ENCODE peak calls at places on chromosomes 4 and X, in ten cellular contexts. H is IMR-90, C is gastrocnemius medialis, O is adrenal gland, L is lower leg skin, G is spleen, B is vagina, Q is breast epithelium, X is ovary, N is sigmoid colon. W is an unnamed sample.

GRCh38 chr4:41145571-41146078 is 68.7 kb downstream of the APBB2 start:
- DNase-seq in H (peak; percentile 45), C (no peak), O (no peak), L (no peak), G (no peak), B (no peak), Q (no peak), X (no peak), N (no peak), W (no peak)

GRCh38 chr4:183505556-183506388 is 914 bp downstream of the ING2 start:
- DNase-seq in H (peak; percentile 84), C (peak; percentile 73), O (peak; percentile 93), L (peak; percentile 85), G (peak; percentile 97), B (peak; percentile 91), Q (peak; percentile 79), X (peak; percentile 87), N (peak; percentile 93), W (peak; percentile 90)

GRCh38 chrX:131763674-131764073 is 219.8 kb downstream of the OR13H1 start:
- DNase-seq in H (peak; percentile 85), C (no peak), O (peak; percentile 87), L (no peak), G (peak; percentile 79), B (peak; percentile 90), Q (peak; percentile 91), X (peak; percentile 81), N (peak; percentile 94), W (no peak)

GRCh38 chr4:133081246-133081645 is 67.8 kb upstream of the PCDH10 start:
- DNase-seq in H (no peak), C (no peak), O (no peak), L (no peak), G (no peak), B (no peak), Q (no peak), X (no peak), N (no peak), W (no peak)

GRCh38 chrX:122094611-122095010 is 1047.2 kb downstream of the GLUD2 start:
- DNase-seq in H (no peak), C (no peak), O (no peak), L (no peak), G (no peak), B (no peak), Q (no peak), X (no peak), N (no peak), W (no peak)

GRCh38 chr4:173405840-173406606 is 7.1 kb upstream of the SCRG1 start:
- DNase-seq in H (no peak), C (no peak), O (no peak), L (no peak), G (no peak), B (no peak), Q (no peak), X (no peak), N (no peak), W (no peak)

GRCh38 chr4:24967346-24967745 is 54.5 kb upstream of the CCDC149 start:
- DNase-seq in H (no peak), C (no peak), O (no peak), L (no peak), G (no peak), B (peak; percentile 56), Q (no peak), X (no peak), N (no peak), W (no peak)

GRCh38 chr4:60656171-60656570 is 544.0 kb upstream of the ADGRL3 start:
- DNase-seq in H (peak; percentile 13), C (no peak), O (no peak), L (no peak), G (no peak), B (no peak), Q (no peak), X (no peak), N (no peak), W (no peak)

GRCh38 chrX:102654696-102655095 is 3.4 kb downstream of the GPRASP1 start:
- DNase-seq in H (no peak), C (no peak), O (no peak), L (no peak), G (no peak), B (no peak), Q (no peak), X (no peak), N (no peak), W (no peak)

GRCh38 chrX:102658551-102658950 is 7.3 kb downstream of the GPRASP1 start:
- DNase-seq in H (no peak), C (no peak), O (no peak), L (no peak), G (no peak), B (no peak), Q (no peak), X (no peak), N (no peak), W (no peak)

GRCh38 chrX:102659790-102660757 is 8.8 kb downstream of the GPRASP1 start:
- DNase-seq in H (peak; percentile 58), C (peak; percentile 83), O (peak; percentile 87), L (peak; percentile 84), G (peak; percentile 95), B (no peak), Q (peak; percentile 52), X (peak; percentile 80), N (peak; percentile 92), W (peak; percentile 88)
- TF ChIP-seq POLR2A in H (no peak), C (peak; percentile 47), O (no peak), L (no peak), G (no peak), B (no peak), Q (no peak), X (no peak), N (no peak), W (peak; percentile 71)

DNA sequence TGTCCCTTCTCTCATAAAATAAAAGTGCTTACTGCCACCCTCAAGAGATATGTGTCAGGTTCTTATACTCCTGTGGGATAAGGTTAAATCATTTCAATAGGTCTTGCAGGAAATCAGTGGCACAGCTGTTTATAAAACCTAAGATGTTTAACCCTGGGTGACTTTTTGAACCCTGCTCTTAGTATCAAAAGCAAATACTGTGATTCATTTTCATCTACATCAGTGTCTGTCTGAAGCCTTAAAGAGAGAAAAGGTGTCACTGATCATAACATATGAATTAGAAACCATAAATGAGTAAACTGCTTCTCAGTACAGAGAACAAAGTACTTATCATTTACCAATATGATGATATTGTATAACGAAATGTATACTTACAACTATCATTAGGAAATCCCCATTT is 59.0 kb downstream of the CCSER1 start:
- DNase-seq in H (no peak), C (no peak), O (no peak), L (no peak), G (no peak), B (no peak), Q (no peak), X (no peak), N (no peak), W (no peak)
- TF ChIP-seq POLR2A in H (no peak), C (no peak), O (no peak), L (no peak), G (no peak), B (no peak), Q (no peak), X (no peak), N (no peak), W (no peak)

GRCh38 chr4:147616849-147617172 is 386 bp upstream of the TMEM184C start:
- DNase-seq in H (no peak), C (no peak), O (no peak), L (no peak), G (no peak), B (no peak), Q (no peak), X (no peak), N (no peak), W (no peak)

GRCh38 chr4:147617841-147618421 is 734 bp downstream of the TMEM184C start:
- DNase-seq in H (no peak), C (no peak), O (no peak), L (no peak), G (no peak), B (no peak), Q (no peak), X (no peak), N (no peak), W (no peak)

GRCh38 chr4:147620315-147620714 is 3.1 kb downstream of the TMEM184C start:
- DNase-seq in H (no peak), C (no peak), O (no peak), L (no peak), G (no peak), B (no peak), Q (no peak), X (no peak), N (no peak), W (no peak)

GRCh38 chr4:147617173-147617840 is at the start of gene TMEM184C:
- DNase-seq in H (peak; percentile 93), C (peak; percentile 98), O (peak; percentile 99), L (peak; percentile 97), G (peak; percentile 98), B (peak; percentile 96), Q (peak; percentile 98), X (peak; percentile 98), N (peak; percentile 99), W (peak; percentile 96)
- TF ChIP-seq POLR2A in H (peak; percentile 75), C (peak; percentile 71), O (no peak), L (no peak), G (no peak), B (no peak), Q (peak; percentile 26), X (peak; percentile 71), N (no peak), W (peak; percentile 90)

GRCh38 chr4:20196476-20196875 is 55.2 kb upstream of the SLIT2 start:
- DNase-seq in H (peak; percentile 32), C (no peak), O (no peak), L (no peak), G (no peak), B (no peak), Q (no peak), X (no peak), N (no peak), W (no peak)

GRCh38 chr4:20194079-20195013 is 57.4 kb upstream of the SLIT2 start:
- DNase-seq in H (peak; percentile 91), C (no peak), O (no peak), L (no peak), G (no peak), B (no peak), Q (no peak), X (no peak), N (no peak), W (no peak)

GRCh38 chr4:20193522-20193902 is 58.2 kb upstream of the SLIT2 start:
- DNase-seq in H (no peak), C (no peak), O (no peak), L (no peak), G (no peak), B (no peak), Q (no peak), X (no peak), N (no peak), W (no peak)

GRCh38 chr4:20192754-20193521 is 58.8 kb upstream of the SLIT2 start:
- DNase-seq in H (peak; percentile 59), C (no peak), O (no peak), L (no peak), G (no peak), B (no peak), Q (no peak), X (no peak), N (no peak), W (no peak)

DNA sequence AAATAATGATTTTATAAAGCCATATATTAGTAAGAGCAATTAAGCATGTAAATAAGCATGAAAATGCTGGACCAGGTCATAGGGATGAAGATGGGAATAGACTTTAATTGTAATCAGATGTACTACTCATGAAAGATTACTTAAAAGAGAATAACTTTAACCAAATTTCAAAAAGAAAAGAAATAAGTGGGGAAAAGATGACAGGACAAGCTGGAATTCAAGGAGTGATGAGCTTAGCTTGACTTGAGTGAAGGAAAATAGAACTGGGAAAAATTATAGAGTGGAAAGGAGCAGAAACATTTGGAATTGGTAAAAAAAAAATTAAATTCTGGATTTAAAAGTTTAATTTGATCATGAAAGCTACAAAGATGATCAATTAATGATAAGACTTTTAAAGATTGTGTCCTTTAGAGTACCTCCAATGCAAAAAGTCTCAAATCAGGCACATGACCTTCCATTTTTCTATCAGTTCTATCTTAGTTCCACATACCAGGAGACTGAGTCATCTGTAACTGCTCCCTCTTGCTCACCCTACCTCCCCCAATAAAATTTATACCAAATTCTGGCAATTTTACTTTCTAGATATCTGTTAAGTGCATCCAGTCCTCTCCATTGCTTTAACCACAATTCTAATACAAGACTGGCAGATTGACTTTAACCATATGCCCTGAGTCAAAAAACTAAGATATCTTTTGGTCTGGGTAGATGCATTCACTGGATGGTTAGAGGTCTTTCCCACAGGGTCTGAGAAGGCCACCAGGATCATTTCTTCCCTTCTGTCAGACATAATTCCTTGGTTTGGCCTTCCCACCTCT is 56.4 kb upstream of the SLIT2 start:
- DNase-seq in H (peak; percentile 44), C (no peak), O (no peak), L (no peak), G (no peak), B (no peak), Q (no peak), X (no peak), N (no peak), W (no peak)
- TF ChIP-seq POLR2A in H (no peak), C (no peak), O (no peak), L (no peak), G (no peak), B (no peak), Q (no peak), X (no peak), N (no peak), W (no peak)